ENCODE peak calls at places on chromosomes 13 and 19, in eight cellular contexts. J, U, Z, M, B, V, X and O are unnamed samples.

GRCh38 chr19:41746593-41747227 is 8.6 kb upstream of the CEACAM6 start:
- DNase-seq in U (no peak), X (no peak), M (peak; percentile 57), Z (peak; percentile 43), V (no peak), B (no peak), J (no peak), O (no peak)

GRCh38 chr19:2546128-2547032 is 70.5 kb downstream of the GADD45B start:
- DNase-seq in M (no peak), V (peak; percentile 85), U (peak; percentile 95), J (peak; percentile 90), X (no peak), Z (peak; percentile 38), B (no peak), O (no peak)

GRCh38 chr13:105491345-105491744 is 1044.1 kb downstream of the EFNB2 start:
- DNase-seq in B (no peak), V (no peak), J (no peak), Z (no peak), X (no peak), M (no peak), U (no peak), O (no peak)

GRCh38 chr19:33811736-33812387 is 15.2 kb downstream of the KCTD15 start:
- DNase-seq in U (no peak), B (no peak), Z (no peak), J (no peak), M (no peak), V (no peak), X (no peak), O (no peak)

GRCh38 chr19:41325947-41326706 is 16.2 kb downstream of the CCDC97 start:
- DNase-seq in U (peak; percentile 79), Z (peak; percentile 40), X (no peak), V (no peak), J (no peak), M (no peak), B (no peak), O (peak; percentile 49)

GRCh38 chr13:28357846-28358496 is 137.0 kb downstream of the FLT1 start:
- DNase-seq in V (no peak), X (no peak), B (no peak), U (no peak), Z (no peak), J (no peak), M (no peak), O (no peak)

GRCh38 chr19:49684251-49684982 is 5.0 kb upstream of the ADM5 start:
- DNase-seq in B (no peak), M (no peak), U (peak; percentile 83), X (no peak), J (no peak), Z (no peak), V (no peak), O (no peak)

GRCh38 chr19:16615788-16616187 is 12.2 kb downstream of the MED26 start:
- DNase-seq in B (no peak), Z (no peak), U (no peak), M (no peak), V (no peak), X (no peak), J (no peak), O (no peak)

GRCh38 chr13:104954210-104954609 is 1581.3 kb downstream of the EFNB2 start:
- DNase-seq in V (no peak), X (no peak), U (no peak), B (no peak), Z (peak; percentile 81), M (no peak), J (no peak), O (no peak)

GRCh38 chr13:28204043-28204442 is 65.7 kb downstream of the PAN3 start:
- DNase-seq in J (no peak), V (no peak), Z (no peak), U (no peak), M (no peak), X (no peak), B (no peak), O (no peak)

GRCh38 chr13:66837246-66837645 is 392.9 kb downstream of the PCDH9 start:
- DNase-seq in J (no peak), B (no peak), X (no peak), Z (no peak), U (peak; percentile 12), V (no peak), M (no peak), O (no peak)

GRCh38 chr19:35155441-35155840 is 906 bp downstream of the FXYD5 start:
- DNase-seq in V (no peak), J (no peak), M (no peak), Z (no peak), U (no peak), B (no peak), X (no peak), O (no peak)

GRCh38 chr19:55075366-55075998 is at the start of gene EPS8L1:
- DNase-seq in M (no peak), V (no peak), J (no peak), X (no peak), Z (no peak), B (no peak), U (peak; percentile 87), O (no peak)

GRCh38 chr13:39362652-39363390 is 240.2 kb downstream of the LHFPL6 start:
- DNase-seq in V (no peak), B (no peak), J (no peak), Z (no peak), U (no peak), M (no peak), X (no peak), O (no peak)
- TF ChIP-seq CTCF in V (no peak), B (no peak), J (no peak), Z (no peak), U (no peak), M (no peak), X (no peak), O (no peak)

GRCh38 chr13:72146816-72147215 is 279.8 kb upstream of the DACH1 start:
- DNase-seq in V (no peak), U (no peak), M (no peak), B (no peak), X (no peak), Z (no peak), J (no peak), O (no peak)

GRCh38 chr13:72150502-72150901 is 283.5 kb upstream of the DACH1 start:
- DNase-seq in X (no peak), J (no peak), V (no peak), U (no peak), B (no peak), Z (no peak), M (no peak), O (no peak)

GRCh38 chr13:72145383-72145782 is 278.4 kb upstream of the DACH1 start:
- DNase-seq in M (no peak), B (no peak), J (no peak), V (no peak), X (no peak), U (no peak), Z (no peak), O (no peak)

GRCh38 chr13:72151241-72151640 is 284.2 kb upstream of the DACH1 start:
- DNase-seq in J (no peak), Z (peak; percentile 43), X (no peak), U (no peak), V (no peak), M (no peak), B (no peak), O (no peak)

DNA sequence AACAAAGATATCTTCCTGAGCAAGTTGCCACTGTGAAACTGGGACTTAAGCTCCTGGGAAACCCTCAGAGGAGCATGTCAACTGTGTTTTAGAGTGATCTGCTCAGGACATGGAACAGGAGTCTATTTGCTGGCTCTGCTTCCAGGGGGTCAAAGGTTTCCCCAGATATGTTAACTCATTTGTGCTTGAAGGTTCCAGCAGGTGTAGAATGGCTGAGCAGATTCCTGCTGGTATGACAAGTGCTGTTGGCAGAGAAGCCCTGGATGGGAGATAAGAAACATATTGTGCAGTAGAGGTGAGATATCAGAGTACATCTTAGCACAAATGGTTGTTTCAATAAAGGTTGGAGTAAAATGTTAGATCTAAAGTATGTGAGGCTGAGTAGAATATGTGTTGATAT is 282.7 kb upstream of the DACH1 start:
- DNase-seq in M (no peak), V (no peak), X (no peak), B (no peak), U (no peak), J (no peak), Z (no peak), O (no peak)
- TF ChIP-seq CTCF in M (no peak), V (no peak), X (no peak), B (no peak), U (no peak), J (no peak), Z (no peak), O (no peak)

GRCh38 chr13:69567514-69567913 is 540.1 kb upstream of the ATXN8OS start:
- DNase-seq in J (no peak), M (no peak), X (no peak), V (no peak), U (no peak), Z (no peak), B (no peak), O (no peak)

GRCh38 chr13:69566104-69566716 is 541.4 kb upstream of the ATXN8OS start:
- DNase-seq in X (no peak), B (no peak), V (no peak), M (no peak), U (no peak), J (no peak), Z (no peak), O (no peak)

DNA sequence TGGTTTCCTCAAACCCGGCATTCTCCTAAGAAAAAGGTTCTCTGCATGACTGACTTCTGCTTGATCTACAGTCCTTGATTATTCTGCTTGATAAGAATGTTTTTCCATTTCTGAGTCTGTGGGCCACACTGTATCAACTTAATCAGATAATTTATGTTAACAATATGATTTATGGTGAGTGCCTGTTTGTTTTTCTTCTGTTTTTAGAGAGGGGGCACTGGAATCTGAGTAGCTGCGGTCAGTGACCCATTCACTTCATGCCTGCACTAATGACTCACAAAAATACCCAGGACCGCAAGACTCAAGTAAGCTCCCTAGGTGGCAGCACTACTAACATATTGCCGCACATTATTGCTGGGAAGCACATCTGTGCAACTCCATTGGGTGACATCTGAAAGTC is 542.3 kb upstream of the ATXN8OS start:
- DNase-seq in V (no peak), M (peak; percentile 31), Z (peak; percentile 41), X (no peak), B (peak; percentile 70), J (no peak), U (no peak), O (no peak)
- TF ChIP-seq CTCF in V (no peak), M (peak; percentile 67), Z (no peak), X (peak; percentile 21), B (peak; percentile 54), J (no peak), U (no peak), O (no peak)

DNA sequence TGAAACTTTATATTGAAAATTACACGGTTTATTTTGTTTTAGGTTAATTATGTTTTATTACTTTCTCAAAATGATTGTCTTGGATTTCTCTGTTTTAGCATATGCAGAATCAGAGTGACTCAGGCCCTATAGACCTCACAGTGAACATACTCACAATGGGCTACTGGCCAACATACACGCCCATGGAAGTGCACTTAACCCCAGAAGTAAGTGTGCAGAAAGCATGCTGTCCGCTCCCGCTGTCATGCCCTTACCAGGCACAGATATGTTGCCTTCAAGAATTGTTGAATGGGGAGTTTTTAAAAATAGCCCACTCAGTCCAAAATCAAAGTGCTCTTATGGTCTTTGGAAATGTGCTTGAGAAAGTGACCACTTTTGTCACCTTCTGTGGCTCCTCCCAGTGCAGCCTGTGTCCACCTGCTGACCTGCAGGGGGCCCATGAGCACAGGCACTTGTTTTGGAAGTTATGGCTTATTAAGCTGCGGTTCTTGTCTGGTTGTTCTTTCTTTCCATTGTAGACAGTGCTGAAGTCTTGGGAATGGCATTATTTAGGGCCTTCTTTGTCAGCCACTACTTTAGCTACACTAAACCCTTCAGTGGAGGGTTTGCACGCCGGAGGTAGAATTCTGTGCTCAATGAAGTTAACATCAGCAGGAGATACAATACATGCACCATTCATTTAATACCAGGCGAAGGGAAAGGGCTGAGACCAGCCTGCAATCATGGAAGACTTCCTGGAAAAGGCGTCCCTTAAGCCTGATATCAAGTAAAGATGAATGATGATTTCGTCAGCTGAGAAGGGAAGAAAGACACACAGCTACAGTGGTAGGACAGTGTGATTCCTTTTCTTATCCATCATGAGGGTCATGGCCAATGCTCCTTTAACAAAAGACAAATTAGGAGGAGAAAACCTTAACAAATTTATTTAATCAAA is 36.7 kb downstream of the CUL4A start:
- DNase-seq in J (no peak), M (peak; percentile 18), U (no peak), X (no peak), V (no peak), Z (peak; percentile 7), B (no peak), O (no peak)
- TF ChIP-seq CTCF in J (peak; percentile 32), M (no peak), U (peak; percentile 51), X (peak; percentile 28), V (no peak), Z (peak; percentile 9), B (peak; percentile 45), O (no peak)